ENCODE peak calls at places on chromosomes 4 and X, in five cellular contexts. One of them, this sample, is unnamed.

GRCh38 chr4:48109413-48110263 is 24.4 kb downstream of the TXK start:
- DNase-seq in A549: peak
- DNase-seq in IMR-90: peak
- DNase-seq in HepG2: peak
- DNase-seq in GM12878: no peak
- DNase-seq in this sample: no peak

GRCh38 chr4:61992351-61992750 is 792.2 kb downstream of the ADGRL3 start:
- DNase-seq in A549: no peak
- DNase-seq in HepG2: no peak
- DNase-seq in IMR-90: no peak
- DNase-seq in GM12878: no peak
- DNase-seq in this sample: no peak

GRCh38 chrX:110310896-110311295 is 7.0 kb downstream of the AMMECR1 start:
- DNase-seq in A549: no peak
- DNase-seq in GM12878: no peak
- DNase-seq in HepG2: no peak
- DNase-seq in IMR-90: no peak
- DNase-seq in this sample: peak

GRCh38 chrX:153501530-153501929 is 6.8 kb downstream of the BGN start:
- DNase-seq in IMR-90: no peak
- DNase-seq in A549: no peak
- DNase-seq in HepG2: no peak
- DNase-seq in GM12878: no peak
- DNase-seq in this sample: no peak

GRCh38 chr4:87966095-87966496 is 9.4 kb upstream of the SPP1 start:
- DNase-seq in HepG2: no peak
- DNase-seq in GM12878: no peak
- DNase-seq in A549: no peak
- DNase-seq in IMR-90: no peak
- DNase-seq in this sample: no peak

GRCh38 chr4:40843696-40844095 is 93.9 kb downstream of the NSUN7 start:
- DNase-seq in GM12878: no peak
- DNase-seq in IMR-90: no peak
- DNase-seq in A549: no peak
- DNase-seq in HepG2: no peak
- DNase-seq in this sample: no peak

GRCh38 chr4:48588230-48588943 is 98.3 kb downstream of the ZAR1 start:
- DNase-seq in A549: no peak
- DNase-seq in HepG2: no peak
- DNase-seq in IMR-90: no peak
- DNase-seq in GM12878: no peak
- DNase-seq in this sample: peak

GRCh38 chr4:78155616-78156105 is 98.5 kb downstream of the FRAS1 start:
- DNase-seq in GM12878: no peak
- DNase-seq in HepG2: peak
- DNase-seq in IMR-90: no peak
- DNase-seq in A549: no peak
- DNase-seq in this sample: no peak

GRCh38 chr4:107666134-107666533 is 53.9 kb downstream of the PAPSS1 start:
- DNase-seq in A549: no peak
- DNase-seq in IMR-90: peak
- DNase-seq in HepG2: peak
- DNase-seq in GM12878: no peak
- DNase-seq in this sample: no peak

GRCh38 chr4:186021461-186022167 is 47.3 kb upstream of the TLR3 start:
- DNase-seq in GM12878: no peak
- DNase-seq in A549: peak
- DNase-seq in IMR-90: peak
- DNase-seq in HepG2: peak
- DNase-seq in this sample: no peak

GRCh38 chrX:118520206-118520857 is 24.7 kb downstream of the DOCK11 start:
- DNase-seq in GM12878: no peak
- DNase-seq in IMR-90: peak
- DNase-seq in HepG2: no peak
- DNase-seq in A549: no peak
- DNase-seq in this sample: no peak

GRCh38 chr4:138749303-138749702 is 266.3 kb upstream of the NOCT start:
- DNase-seq in HepG2: no peak
- DNase-seq in GM12878: no peak
- DNase-seq in A549: no peak
- DNase-seq in IMR-90: peak
- DNase-seq in this sample: no peak

GRCh38 chr4:96677499-96677898 is 837.6 kb downstream of the PDHA2 start:
- DNase-seq in A549: no peak
- DNase-seq in HepG2: no peak
- DNase-seq in GM12878: no peak
- DNase-seq in IMR-90: no peak
- DNase-seq in this sample: no peak

GRCh38 chr4:160370046-160370445 is 1267.2 kb downstream of the RAPGEF2 start:
- DNase-seq in IMR-90: no peak
- DNase-seq in HepG2: no peak
- DNase-seq in A549: no peak
- DNase-seq in GM12878: no peak
- DNase-seq in this sample: no peak

GRCh38 chrX:40479777-40480318 is 100.9 kb upstream of the ATP6AP2 start:
- DNase-seq in A549: no peak
- DNase-seq in HepG2: no peak
- DNase-seq in IMR-90: no peak
- DNase-seq in GM12878: no peak
- DNase-seq in this sample: peak

GRCh38 chr4:129641179-129641578 is 545.2 kb downstream of the C4orf33 start:
- DNase-seq in IMR-90: peak
- DNase-seq in GM12878: peak
- DNase-seq in HepG2: peak
- DNase-seq in A549: no peak
- DNase-seq in this sample: no peak

GRCh38 chr4:2365054-2365912 is 53.2 kb downstream of the ZFYVE28 start:
- DNase-seq in A549: no peak
- DNase-seq in HepG2: no peak
- DNase-seq in IMR-90: no peak
- DNase-seq in GM12878: no peak
- DNase-seq in this sample: no peak

GRCh38 chr4:122313001-122313400 is 65.8 kb upstream of the ADAD1 start:
- DNase-seq in A549: no peak
- DNase-seq in HepG2: no peak
- DNase-seq in GM12878: no peak
- DNase-seq in IMR-90: no peak
- DNase-seq in this sample: no peak

GRCh38 chrX:1743105-1743504 is 128.2 kb downstream of the ASMT start:
- DNase-seq in A549: no peak
- DNase-seq in IMR-90: no peak
- DNase-seq in GM12878: no peak
- DNase-seq in HepG2: no peak
- DNase-seq in this sample: no peak

GRCh38 chr4:3791910-3792542 is 25.8 kb downstream of the ADRA2C start:
- DNase-seq in GM12878: no peak
- DNase-seq in HepG2: peak
- DNase-seq in IMR-90: peak
- DNase-seq in A549: no peak
- DNase-seq in this sample: peak

GRCh38 chrX:153873282-153874090 is 12.5 kb downstream of the L1CAM start:
- DNase-seq in GM12878: no peak
- DNase-seq in IMR-90: no peak
- DNase-seq in HepG2: no peak
- DNase-seq in A549: no peak
- DNase-seq in this sample: no peak

GRCh38 chr4:40258624-40259023 is 61.8 kb downstream of the RHOH start:
- DNase-seq in A549: no peak
- DNase-seq in IMR-90: no peak
- DNase-seq in GM12878: no peak
- DNase-seq in HepG2: no peak
- DNase-seq in this sample: no peak

GRCh38 chr4:13484749-13485345 is 707 bp upstream of the RAB28 start:
- DNase-seq in A549: peak
- DNase-seq in GM12878: no peak
- DNase-seq in HepG2: peak
- DNase-seq in IMR-90: peak
- DNase-seq in this sample: peak

GRCh38 chr4:10006604-10007435 is 14.5 kb downstream of the SLC2A9 start:
- DNase-seq in IMR-90: no peak
- DNase-seq in HepG2: peak
- DNase-seq in GM12878: peak
- DNase-seq in A549: peak
- DNase-seq in this sample: no peak

GRCh38 chr4:73222466-73223257 is 35.9 kb downstream of the ANKRD17 start:
- DNase-seq in HepG2: peak
- DNase-seq in IMR-90: peak
- DNase-seq in GM12878: peak
- DNase-seq in A549: peak
- DNase-seq in this sample: peak

GRCh38 chr4:163758032-163758431 is 263.5 kb downstream of the TMA16 start:
- DNase-seq in IMR-90: no peak
- DNase-seq in A549: no peak
- DNase-seq in HepG2: no peak
- DNase-seq in GM12878: no peak
- DNase-seq in this sample: no peak
- TF ChIP-seq CTCF in IMR-90: no peak
- TF ChIP-seq CTCF in A549: no peak
- TF ChIP-seq CTCF in HepG2: no peak
- TF ChIP-seq CTCF in GM12878: no peak
- TF ChIP-seq CTCF in this sample: no peak

GRCh38 chrX:131745942-131746489 is 202.1 kb downstream of the OR13H1 start:
- DNase-seq in IMR-90: no peak
- DNase-seq in HepG2: no peak
- DNase-seq in GM12878: peak
- DNase-seq in A549: no peak
- DNase-seq in this sample: no peak

GRCh38 chrX:131747173-131747572 is 203.3 kb downstream of the OR13H1 start:
- DNase-seq in GM12878: peak
- DNase-seq in A549: peak
- DNase-seq in HepG2: no peak
- DNase-seq in IMR-90: peak
- DNase-seq in this sample: no peak

GRCh38 chrX:131741103-131741581 is 197.3 kb downstream of the OR13H1 start:
- DNase-seq in HepG2: no peak
- DNase-seq in IMR-90: peak
- DNase-seq in A549: no peak
- DNase-seq in GM12878: peak
- DNase-seq in this sample: no peak

DNA sequence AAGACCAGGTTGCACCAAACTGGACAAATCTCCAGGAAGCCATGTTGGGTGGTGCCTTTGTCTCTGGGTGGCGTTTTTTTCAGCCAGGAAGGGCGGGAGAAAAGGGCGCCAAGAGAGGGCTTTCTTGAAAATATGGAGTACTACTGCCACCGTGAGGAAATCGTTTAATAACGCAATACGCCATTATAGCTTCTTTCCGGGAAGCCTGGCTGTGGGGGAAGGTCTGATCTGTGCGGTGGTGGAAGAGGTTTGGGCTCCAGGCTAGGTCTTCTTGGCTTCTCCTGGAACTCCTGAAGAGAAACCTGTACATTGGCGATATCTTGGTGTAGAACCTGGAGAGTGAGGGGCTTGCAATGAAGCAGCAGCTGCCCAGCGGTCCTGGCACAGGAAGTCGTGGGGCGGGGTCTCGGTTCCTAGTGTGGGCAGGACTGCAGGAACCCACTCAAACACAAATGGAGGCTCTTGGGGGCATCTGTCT is 202.7 kb downstream of the OR13H1 start:
- DNase-seq in HepG2: no peak
- DNase-seq in A549: peak
- DNase-seq in GM12878: peak
- DNase-seq in IMR-90: peak
- DNase-seq in this sample: peak
- TF ChIP-seq BHLHE40 in HepG2: no peak
- TF ChIP-seq BHLHE40 in A549: no peak
- TF ChIP-seq BHLHE40 in GM12878: no peak
- TF ChIP-seq BHLHE40 in IMR-90: no peak
- TF ChIP-seq BHLHE40 in this sample: no peak

GRCh38 chr4:94765653-94766052 is 7.9 kb downstream of the BMPR1B start:
- DNase-seq in GM12878: no peak
- DNase-seq in HepG2: no peak
- DNase-seq in IMR-90: no peak
- DNase-seq in A549: no peak
- DNase-seq in this sample: no peak
- TF ChIP-seq CTCF in GM12878: no peak
- TF ChIP-seq CTCF in HepG2: no peak
- TF ChIP-seq CTCF in IMR-90: no peak
- TF ChIP-seq CTCF in A549: no peak
- TF ChIP-seq CTCF in this sample: no peak

GRCh38 chr4:173121044-173121685 is 47.4 kb upstream of the GALNT7 start:
- DNase-seq in A549: no peak
- DNase-seq in IMR-90: peak
- DNase-seq in HepG2: no peak
- DNase-seq in GM12878: peak
- DNase-seq in this sample: peak
- TF ChIP-seq BHLHE40 in A549: no peak
- TF ChIP-seq BHLHE40 in IMR-90: no peak
- TF ChIP-seq BHLHE40 in HepG2: no peak
- TF ChIP-seq BHLHE40 in GM12878: no peak
- TF ChIP-seq BHLHE40 in this sample: no peak

This sample was measured in K562.